ENCODE peak calls at places on chromosomes 3 and 15, in five cellular contexts. Z is Peyer's patch; I is A673; Y is neural progenitor cell; S is CD8-positive, alpha-beta memory T cell. V is an unnamed sample.

GRCh38 chr3:136186330-136186729 is 9.8 kb downstream of the MSL2 start:
- DNase-seq in S (no peak), Z (peak; percentile 51), Y (no peak), I (no peak), V (no peak)

GRCh38 chr15:25391971-25392733 is 46.7 kb downstream of the UBE3A start:
- DNase-seq in S (no peak), Y (no peak), Z (no peak), I (peak; percentile 67), V (no peak)

GRCh38 chr3:32224047-32224446 is 14.4 kb upstream of the CMTM8 start:
- DNase-seq in S (no peak), Y (peak; percentile 30), Z (no peak), I (no peak), V (no peak)

GRCh38 chr3:196740476-196741400 is 1.1 kb downstream of the PAK2 start:
- DNase-seq in I (peak; percentile 61), Z (no peak), Y (peak; percentile 69), S (no peak), V (no peak)

GRCh38 chr3:125437631-125438435 is 62.7 kb upstream of the ZNF148 start:
- DNase-seq in S (peak; percentile 46), Y (peak; percentile 61), I (peak; percentile 53), Z (peak; percentile 65), V (peak; percentile 47)

GRCh38 chr3:153960701-153961100 is 160.5 kb upstream of the ARHGEF26 start:
- DNase-seq in Y (no peak), S (no peak), Z (no peak), I (no peak), V (no peak)

GRCh38 chr15:49915822-49916221 is 203.2 kb downstream of the ATP8B4 start:
- DNase-seq in Y (no peak), Z (no peak), S (no peak), I (no peak), V (no peak)

GRCh38 chr15:74156678-74157411 is 16.7 kb upstream of the ISLR start:
- DNase-seq in Z (no peak), S (no peak), Y (no peak), I (no peak), V (no peak)

GRCh38 chr3:10437272-10437994 is 68.0 kb downstream of the ATP2B2 start:
- DNase-seq in Z (no peak), S (peak; percentile 44), Y (no peak), I (peak; percentile 51), V (no peak)

GRCh38 chr3:188220988-188221818 is 67.2 kb downstream of the LPP start:
- DNase-seq in Y (no peak), I (no peak), S (no peak), Z (no peak), V (no peak)

GRCh38 chr3:188817920-188818239 is 353.9 kb upstream of the TPRG1 start:
- DNase-seq in S (no peak), Y (no peak), Z (no peak), I (no peak), V (no peak)

GRCh38 chr3:153970047-153970446 is 151.1 kb upstream of the ARHGEF26 start:
- DNase-seq in S (no peak), Y (no peak), Z (no peak), I (peak; percentile 60), V (no peak)

GRCh38 chr3:134007819-134008218 is 21.9 kb downstream of the SLCO2A1 start:
- DNase-seq in Y (no peak), S (no peak), I (no peak), Z (no peak), V (no peak)

GRCh38 chr3:12941495-12942023 is 100.2 kb upstream of the RPL32 start:
- DNase-seq in Y (no peak), S (no peak), Z (no peak), I (no peak), V (no peak)

GRCh38 chr3:83248454-83248853 is 1487.0 kb upstream of the GBE1 start:
- DNase-seq in S (no peak), Y (no peak), I (no peak), Z (no peak), V (no peak)

GRCh38 chr3:195754906-195755305 is 34.1 kb downstream of the MUC20 start:
- DNase-seq in S (no peak), Y (no peak), I (no peak), Z (no peak), V (no peak)

GRCh38 chr3:168453623-168454022 is 357.9 kb upstream of the GOLIM4 start:
- DNase-seq in Y (no peak), I (no peak), S (no peak), Z (no peak), V (no peak)

GRCh38 chr15:98903377-98904018 is 104.1 kb downstream of the PGPEP1L start:
- DNase-seq in Z (no peak), S (no peak), Y (no peak), I (peak; percentile 21), V (no peak)

GRCh38 chr3:87694678-87695077 is 364.1 kb downstream of the CGGBP1 start:
- DNase-seq in S (no peak), Z (no peak), I (peak; percentile 19), Y (no peak), V (no peak)

GRCh38 chr3:53269888-53270880 is 14.4 kb upstream of the TKT start:
- DNase-seq in I (peak; percentile 81), Y (peak; percentile 88), S (no peak), Z (peak; percentile 68), V (peak; percentile 90)

GRCh38 chr3:120460862-120461261 is 10.1 kb upstream of the FSTL1 start:
- DNase-seq in Z (no peak), I (no peak), Y (no peak), S (no peak), V (no peak)

GRCh38 chr15:67303490-67304363 is 49.1 kb downstream of the IQCH start:
- DNase-seq in Y (peak; percentile 57), S (no peak), I (peak; percentile 17), Z (no peak), V (peak; percentile 11)

GRCh38 chr3:64548200-64548889 is 139.5 kb downstream of the ADAMTS9 start:
- DNase-seq in Y (no peak), Z (no peak), S (no peak), I (no peak), V (no peak)

GRCh38 chr15:29121907-29122306 is 147.7 kb downstream of the NSMCE3 start:
- DNase-seq in S (no peak), Z (no peak), I (no peak), Y (no peak), V (no peak)

GRCh38 chr15:100394726-100395125 is 53.0 kb upstream of the ADAMTS17 start:
- DNase-seq in Z (no peak), Y (no peak), S (no peak), I (no peak), V (no peak)

GRCh38 chr15:100393008-100393407 is 51.2 kb upstream of the ADAMTS17 start:
- DNase-seq in S (no peak), Y (no peak), I (no peak), Z (no peak), V (no peak)
- H3K4me3 ChIP-seq in S (no peak overlapping the region), Y (no peak overlapping the region), I (no peak overlapping the region), Z (no peak overlapping the region), V (no peak overlapping the region)

GRCh38 chr3:186461141-186461540 is 83.0 kb downstream of the CRYGS start:
- DNase-seq in I (peak; percentile 22), S (no peak), Y (no peak), Z (no peak), V (no peak)

GRCh38 chr3:186456636-186457265 is 87.4 kb downstream of the CRYGS start:
- DNase-seq in Y (peak; percentile 32), S (no peak), I (no peak), Z (no peak), V (no peak)

GRCh38 chr3:186454881-186455703 is 89.1 kb downstream of the CRYGS start:
- DNase-seq in Z (no peak), Y (no peak), S (no peak), I (no peak), V (no peak)

GRCh38 chr3:186459108-186459467 is 85.1 kb downstream of the CRYGS start:
- DNase-seq in I (no peak), S (no peak), Z (no peak), Y (no peak), V (no peak)

GRCh38 chr3:186458306-186459107 is 85.7 kb downstream of the CRYGS start:
- DNase-seq in S (no peak), Z (no peak), I (no peak), Y (no peak), V (no peak)
- H3K4me3 ChIP-seq in S (no peak overlapping the region), Z (no peak overlapping the region), I (no peak overlapping the region), Y (no peak overlapping the region), V (no peak overlapping the region)

DNA sequence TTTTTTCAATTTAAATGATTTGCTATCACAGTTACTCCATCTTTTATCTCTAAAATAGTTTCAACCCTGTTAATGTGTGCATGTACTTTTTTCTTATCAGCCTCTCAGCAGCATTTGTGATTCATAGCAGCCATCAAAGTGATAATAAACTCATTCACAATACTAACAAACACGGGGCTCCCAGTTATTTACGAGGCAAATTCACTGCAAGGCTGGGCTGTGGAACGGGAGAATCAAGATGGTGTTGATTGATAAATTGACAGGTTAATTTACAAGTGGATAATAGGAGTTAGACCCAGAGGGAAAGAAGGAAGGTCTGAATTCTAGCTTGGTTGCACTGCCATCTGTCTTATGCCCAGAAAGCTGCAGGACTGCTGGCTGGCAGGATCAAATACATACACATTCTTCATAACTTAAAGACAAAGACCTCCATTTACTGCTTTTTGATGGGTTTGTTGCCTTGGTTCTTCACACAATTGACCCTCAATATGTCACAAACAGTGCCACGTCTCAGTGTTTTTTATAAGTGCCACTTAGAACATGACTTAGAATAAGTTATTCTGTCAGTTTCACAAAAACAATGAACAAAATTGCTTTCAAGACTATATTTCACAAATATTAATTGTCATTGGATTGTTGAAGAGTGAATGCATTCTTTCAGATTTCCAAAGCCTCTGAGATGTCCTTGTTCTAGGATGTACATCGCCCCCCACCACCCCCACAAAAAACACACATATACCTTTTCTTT is 562.8 kb downstream of the NR2F2 start:
- DNase-seq in S (no peak), Y (peak; percentile 77), Z (no peak), I (peak; percentile 90), V (peak; percentile 13)
- H3K4me3 ChIP-seq in S (no peak overlapping the region), Y (no peak overlapping the region), Z (no peak overlapping the region), I (no peak overlapping the region), V (no peak overlapping the region)

GRCh38 chr3:5145120-5145519 is 23.0 kb downstream of the ARL8B start:
- DNase-seq in S (no peak), I (no peak), Z (no peak), Y (no peak), V (no peak)

GRCh38 chr3:5140230-5140621 is 18.1 kb downstream of the ARL8B start:
- DNase-seq in S (no peak), Y (no peak), I (no peak), Z (no peak), V (no peak)

GRCh38 chr3:5143459-5143858 is 21.4 kb downstream of the ARL8B start:
- DNase-seq in S (no peak), Z (no peak), I (no peak), Y (no peak), V (no peak)

GRCh38 chr3:5141760-5142159 is 19.7 kb downstream of the ARL8B start:
- DNase-seq in Y (no peak), Z (no peak), I (no peak), S (no peak), V (no peak)

DNA sequence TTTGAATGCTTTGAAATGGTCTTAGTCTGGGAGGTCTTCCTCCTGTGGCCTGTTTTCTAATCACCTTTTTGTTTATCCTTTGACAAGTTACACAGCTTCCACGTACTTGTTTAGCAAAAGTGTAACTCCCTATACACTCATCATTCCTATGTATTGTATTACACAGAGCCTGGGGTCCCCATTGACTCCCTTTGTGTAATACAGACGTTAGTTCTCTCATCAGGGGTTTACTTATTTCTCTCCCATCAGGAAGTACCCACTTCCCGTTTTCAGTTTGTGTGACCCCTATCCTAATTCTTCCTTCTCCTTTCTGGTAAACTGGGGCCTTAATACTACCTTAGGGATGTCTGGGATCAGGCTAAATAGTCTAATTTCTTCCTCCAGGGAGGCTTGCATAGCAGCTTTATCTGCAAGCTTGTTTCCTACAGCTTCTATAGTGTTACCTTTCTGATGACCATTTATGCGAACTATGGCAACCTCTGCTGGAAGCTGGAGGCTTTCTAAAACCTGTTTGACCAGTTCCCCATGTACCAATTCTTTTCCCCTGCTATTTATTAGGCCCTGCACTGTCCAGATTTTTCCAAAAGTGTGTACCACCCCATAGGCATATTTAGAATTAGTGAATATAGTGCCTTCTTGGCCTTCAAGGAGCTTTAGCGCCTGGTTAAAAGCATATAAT is 22.4 kb downstream of the ARL8B start:
- DNase-seq in I (no peak), Y (no peak), S (no peak), Z (no peak), V (no peak)
- H3K4me3 ChIP-seq in I (no peak overlapping the region), Y (no peak overlapping the region), S (no peak overlapping the region), Z (no peak overlapping the region), V (no peak overlapping the region)